ENCODE peak calls at places on chromosomes 12 and 14, in nine cellular contexts. F, H, G, W, J, V, I, O and Q are unnamed samples.

GRCh38 chr12:94262228-94263010 is 114.0 kb downstream of the PLXNC1 start:
- DNase-seq in F (peak), H (peak), G (peak), W (peak), J (no peak), V (peak), I (no peak), O (peak), Q (peak)

GRCh38 chr14:104390221-104390931 is 189.2 kb upstream of the C14orf180 start:
- DNase-seq in F (no peak), H (no peak), G (no peak), W (no peak), J (no peak), V (no peak), I (no peak), O (peak), Q (no peak)

GRCh38 chr12:95836630-95837239 is 22.0 kb upstream of the SNRPF start:
- DNase-seq in F (no peak), H (no peak), G (no peak), W (no peak), J (no peak), V (no peak), I (no peak), O (no peak), Q (no peak)

GRCh38 chr14:65560340-65561027 is 148.0 kb downstream of the FUT8 start:
- DNase-seq in F (no peak), H (no peak), G (no peak), W (no peak), J (no peak), V (no peak), I (no peak), O (no peak), Q (peak)

GRCh38 chr14:103629503-103630121 is 601 bp downstream of the KLC1 start:
- DNase-seq in F (no peak), H (peak), G (peak), W (peak), J (no peak), V (peak), I (peak), O (peak), Q (peak)

GRCh38 chr14:69518341-69519101 is 34.0 kb downstream of the PLEKHD1 start:
- DNase-seq in F (no peak), H (no peak), G (no peak), W (no peak), J (no peak), V (no peak), I (no peak), O (no peak), Q (no peak)

GRCh38 chr14:105165761-105166485 is 2.7 kb downstream of the JAG2 start:
- DNase-seq in F (no peak), H (no peak), G (no peak), W (no peak), J (peak), V (no peak), I (no peak), O (no peak), Q (peak)

GRCh38 chr12:95963104-95963503 is 20.0 kb downstream of the AMDHD1 start:
- DNase-seq in F (peak), H (no peak), G (no peak), W (no peak), J (no peak), V (no peak), I (no peak), O (no peak), Q (no peak)

GRCh38 chr12:15996254-15996653 is 85.1 kb downstream of the DERA start:
- DNase-seq in F (no peak), H (no peak), G (no peak), W (no peak), J (peak), V (no peak), I (no peak), O (no peak), Q (peak)

GRCh38 chr12:80116735-80117134 is 17.4 kb downstream of the OTOGL start:
- DNase-seq in F (no peak), H (no peak), G (no peak), W (no peak), J (no peak), V (no peak), I (no peak), O (no peak), Q (no peak)

GRCh38 chr14:52706286-52706685 is 714 bp upstream of the PSMC6 start:
- DNase-seq in F (no peak), H (peak), G (no peak), W (peak), J (no peak), V (no peak), I (no peak), O (no peak), Q (no peak)

GRCh38 chr12:31715283-31715825 is 13.5 kb downstream of the AMN1 start:
- DNase-seq in F (no peak), H (no peak), G (no peak), W (no peak), J (no peak), V (no peak), I (no peak), O (no peak), Q (no peak)

GRCh38 chr14:73173092-73173735 is 36.9 kb downstream of the PSEN1 start:
- DNase-seq in F (peak), H (no peak), G (no peak), W (no peak), J (peak), V (no peak), I (peak), O (no peak), Q (peak)

GRCh38 chr12:76636141-76636692 is 76.6 kb upstream of the OSBPL8 start:
- DNase-seq in F (no peak), H (no peak), G (no peak), W (no peak), J (no peak), V (no peak), I (no peak), O (no peak), Q (no peak)

GRCh38 chr14:105023791-105024480 is 3.1 kb upstream of the CDCA4 start:
- DNase-seq in F (peak), H (no peak), G (no peak), W (no peak), J (no peak), V (no peak), I (no peak), O (no peak), Q (no peak)

GRCh38 chr12:24631691-24632090 is 317.2 kb downstream of the BCAT1 start:
- DNase-seq in F (no peak), H (no peak), G (no peak), W (no peak), J (no peak), V (no peak), I (no peak), O (no peak), Q (no peak)

GRCh38 chr12:113825705-113826104 is 140.4 kb downstream of the RBM19 start:
- DNase-seq in F (no peak), H (no peak), G (no peak), W (no peak), J (no peak), V (no peak), I (no peak), O (no peak), Q (no peak)

GRCh38 chr14:73634333-73634833 is 10.4 kb upstream of the DNAL1 start:
- DNase-seq in F (no peak), H (no peak), G (peak), W (no peak), J (no peak), V (no peak), I (peak), O (peak), Q (peak)

GRCh38 chr12:32161040-32161439 is 54.4 kb downstream of the BICD1 start:
- DNase-seq in F (no peak), H (no peak), G (no peak), W (no peak), J (no peak), V (no peak), I (no peak), O (no peak), Q (no peak)

GRCh38 chr12:80648866-80649265 is 58.6 kb upstream of the MYF6 start:
- DNase-seq in F (no peak), H (no peak), G (no peak), W (no peak), J (no peak), V (no peak), I (no peak), O (no peak), Q (no peak)

GRCh38 chr14:35866595-35867279 is 40.6 kb downstream of the BRMS1L start:
- DNase-seq in F (no peak), H (no peak), G (no peak), W (no peak), J (no peak), V (no peak), I (no peak), O (no peak), Q (no peak)

GRCh38 chr12:112973016-112973711 is 5.2 kb upstream of the OAS2 start:
- DNase-seq in F (no peak), H (no peak), G (no peak), W (no peak), J (no peak), V (no peak), I (no peak), O (no peak), Q (no peak)

GRCh38 chr14:81350344-81351096 is 49.6 kb downstream of the STON2 start:
- DNase-seq in F (no peak), H (no peak), G (no peak), W (no peak), J (no peak), V (no peak), I (no peak), O (no peak), Q (no peak)

GRCh38 chr14:46384611-46385010 is 267.0 kb downstream of the RPL10L start:
- DNase-seq in F (no peak), H (no peak), G (no peak), W (no peak), J (no peak), V (no peak), I (no peak), O (no peak), Q (no peak)

GRCh38 chr12:22899184-22899583 is 274.2 kb downstream of the ETNK1 start:
- DNase-seq in F (no peak), H (no peak), G (no peak), W (no peak), J (no peak), V (no peak), I (no peak), O (no peak), Q (no peak)

GRCh38 chr12:105562727-105563072 is 232.2 kb downstream of the C12orf75 start:
- DNase-seq in F (peak), H (no peak), G (no peak), W (no peak), J (no peak), V (no peak), I (no peak), O (no peak), Q (peak)

GRCh38 chr14:95765016-95765415 is 51.1 kb upstream of the TCL1A start:
- DNase-seq in F (no peak), H (no peak), G (no peak), W (no peak), J (peak), V (no peak), I (no peak), O (no peak), Q (no peak)

GRCh38 chr12:70661762-70662161 is 24.5 kb upstream of the PTPRB start:
- DNase-seq in F (no peak), H (no peak), G (no peak), W (no peak), J (no peak), V (no peak), I (no peak), O (no peak), Q (no peak)

GRCh38 chr12:26659930-26660329 is 173.1 kb downstream of the ITPR2 start:
- DNase-seq in F (no peak), H (no peak), G (no peak), W (no peak), J (no peak), V (no peak), I (no peak), O (no peak), Q (no peak)

GRCh38 chr12:56628671-56629458 is 1.3 kb downstream of the BAZ2A start:
- DNase-seq in F (no peak), H (peak), G (peak), W (peak), J (no peak), V (peak), I (no peak), O (peak), Q (no peak)